ENCODE peak calls at places on chromosome 9, in four cellular contexts. D, R, H and I are unnamed samples.

GRCh38 chr9:1320041-1320440 is 269.9 kb downstream of the DMRT2 start:
- DNase-seq in R (no peak), D (no peak), H (no peak), I (no peak)

GRCh38 chr9:100011062-100011681 is 87.6 kb downstream of the ERP44 start:
- DNase-seq in R (peak; percentile 83), H (peak; percentile 61), D (peak; percentile 29), I (peak; percentile 79)

GRCh38 chr9:100082786-100083185 is 16.0 kb downstream of the ERP44 start:
- DNase-seq in D (peak; percentile 39), H (no peak), R (no peak), I (peak; percentile 78)

GRCh38 chr9:32584784-32585183 is 11.8 kb upstream of the NDUFB6 start:
- DNase-seq in R (no peak), D (no peak), H (no peak), I (no peak)

GRCh38 chr9:16794871-16795639 is 75.4 kb downstream of the BNC2 start:
- DNase-seq in R (no peak), D (no peak), H (no peak), I (peak; percentile 68)

GRCh38 chr9:120950421-120951388 is 24.1 kb upstream of the TRAF1 start:
- DNase-seq in R (no peak), D (no peak), H (no peak), I (no peak)

GRCh38 chr9:109411818-109412352 is 86.2 kb downstream of the PTPN3 start:
- DNase-seq in D (no peak), H (peak; percentile 51), R (peak; percentile 62), I (peak; percentile 81)

GRCh38 chr9:129624947-129625346 is 1.0 kb upstream of the NTMT1 start:
- DNase-seq in D (peak; percentile 68), H (peak; percentile 73), R (peak; percentile 74), I (no peak)

GRCh38 chr9:31347082-31347617 is 1037.3 kb upstream of the ACO1 start:
- DNase-seq in D (peak; percentile 5), R (peak; percentile 41), H (peak; percentile 85), I (peak; percentile 3)

GRCh38 chr9:125674981-125675973 is 31.7 kb downstream of the MAPKAP1 start:
- DNase-seq in D (peak; percentile 65), H (no peak), R (no peak), I (peak; percentile 77)

GRCh38 chr9:23145467-23145866 is 680.6 kb downstream of the ELAVL2 start:
- DNase-seq in R (no peak), H (no peak), D (no peak), I (no peak)

GRCh38 chr9:19198406-19198805 is 32.1 kb upstream of the DENND4C start:
- DNase-seq in R (no peak), H (no peak), D (no peak), I (no peak)

GRCh38 chr9:129496187-129497063 is 124.5 kb downstream of the C9orf50 start:
- DNase-seq in R (no peak), D (peak; percentile 78), H (peak; percentile 21), I (peak; percentile 96)

GRCh38 chr9:22395585-22396205 is 50.9 kb upstream of the DMRTA1 start:
- DNase-seq in D (peak; percentile 57), H (no peak), R (no peak), I (peak; percentile 83)

DNA sequence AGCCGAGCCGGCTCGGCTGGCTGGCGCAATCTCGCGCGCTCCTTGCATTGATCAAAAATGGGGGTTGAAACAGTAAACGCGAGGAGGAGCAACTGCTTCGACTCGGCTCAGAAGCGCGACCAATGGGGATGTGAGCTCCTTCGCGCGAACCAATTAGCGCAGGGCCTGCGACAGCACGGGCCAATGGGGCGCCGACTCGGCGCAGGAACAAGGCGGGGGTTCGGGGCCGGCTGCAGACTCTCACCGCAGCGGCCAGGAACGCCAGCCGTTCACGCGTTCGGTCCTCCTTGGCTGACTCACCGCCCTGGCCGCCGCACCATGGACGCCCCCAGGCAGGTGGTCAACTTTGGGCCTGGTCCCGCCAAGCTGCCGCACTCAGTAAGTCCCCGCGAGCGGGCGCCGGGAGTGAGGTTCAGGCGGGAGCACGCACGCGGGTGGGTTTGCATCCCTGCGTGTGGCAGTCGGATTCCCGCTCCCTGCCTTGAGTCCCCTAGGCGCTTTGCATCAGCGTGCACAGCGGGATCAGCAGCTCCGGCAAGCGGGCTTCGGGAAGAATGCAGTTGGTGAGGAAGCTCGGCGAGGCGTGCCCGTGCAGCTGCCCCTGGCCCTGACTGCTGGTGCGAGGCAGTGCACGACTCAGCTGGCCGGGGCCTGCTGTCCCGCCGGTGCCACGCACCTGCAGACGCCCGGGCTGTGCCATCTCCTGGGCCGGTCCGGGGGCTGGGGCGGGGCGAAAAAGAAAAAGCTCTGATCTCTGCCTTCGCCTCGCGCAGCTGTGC is at the start of gene PSAT1:
- DNase-seq in H (peak; percentile 98), R (peak; percentile 97), D (peak; percentile 96), I (peak; percentile 98)
- H3K79me2 ChIP-seq in H (peaks cover 33% of the 10 kb centered on the region), R (peaks cover 31% of the 10 kb centered on the region), D (peaks cover 27% of the 10 kb centered on the region), I (no peaks in the 10 kb centered on the region)

GRCh38 chr9:33776578-33776977 is 18.8 kb upstream of the PRSS3 start:
- DNase-seq in H (no peak), D (no peak), R (no peak), I (no peak)

GRCh38 chr9:33782395-33783152 is 12.8 kb upstream of the PRSS3 start:
- DNase-seq in D (no peak), H (no peak), R (no peak), I (peak; percentile 82)

GRCh38 chr9:33781736-33782135 is 13.6 kb upstream of the PRSS3 start:
- DNase-seq in D (no peak), H (no peak), R (no peak), I (no peak)

DNA sequence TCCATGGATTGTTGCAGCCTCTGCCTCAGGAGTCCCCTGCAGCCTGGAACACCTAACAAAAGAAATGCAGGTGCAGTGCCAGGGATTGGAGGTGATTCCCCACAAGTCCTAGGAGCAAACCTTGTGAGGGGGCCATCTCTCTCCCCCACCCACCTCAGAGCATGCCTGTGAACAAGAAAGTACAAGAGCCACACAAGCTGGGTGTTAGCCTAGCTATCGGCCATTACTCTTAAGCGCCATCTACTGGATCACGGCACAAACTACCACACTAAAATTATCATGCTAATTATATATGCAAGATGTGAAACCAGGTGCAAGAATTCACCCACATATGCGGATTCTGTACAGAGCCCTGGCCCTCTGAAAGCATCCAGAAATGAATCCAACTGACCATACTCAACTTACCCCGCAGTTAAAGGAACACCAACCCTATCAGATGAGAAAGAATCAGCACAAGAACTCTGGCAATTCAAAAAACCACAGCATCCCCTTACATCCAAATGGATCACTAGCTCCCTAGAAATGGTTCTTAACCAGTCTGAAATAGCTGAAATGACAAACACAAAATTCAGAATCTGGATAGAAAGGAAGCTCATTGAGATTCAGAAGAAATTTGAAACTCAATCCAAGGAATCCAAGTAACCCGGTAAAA is 16.5 kb upstream of the PRSS3 start:
- DNase-seq in D (peak; percentile 55), H (peak; percentile 75), R (peak; percentile 88), I (peak; percentile 60)
- H3K79me2 ChIP-seq in D (no peaks in the 10 kb centered on the region), H (no peaks in the 10 kb centered on the region), R (no peaks in the 10 kb centered on the region), I (no peaks in the 10 kb centered on the region)

GRCh38 chr9:117365438-117365837 is 49.4 kb downstream of the ASTN2 start:
- DNase-seq in D (no peak), R (no peak), H (no peak), I (no peak)
- H3K79me2 ChIP-seq in D (no peaks in the 10 kb centered on the region), R (no peaks in the 10 kb centered on the region), H (no peaks in the 10 kb centered on the region), I (no peaks in the 10 kb centered on the region)

DNA sequence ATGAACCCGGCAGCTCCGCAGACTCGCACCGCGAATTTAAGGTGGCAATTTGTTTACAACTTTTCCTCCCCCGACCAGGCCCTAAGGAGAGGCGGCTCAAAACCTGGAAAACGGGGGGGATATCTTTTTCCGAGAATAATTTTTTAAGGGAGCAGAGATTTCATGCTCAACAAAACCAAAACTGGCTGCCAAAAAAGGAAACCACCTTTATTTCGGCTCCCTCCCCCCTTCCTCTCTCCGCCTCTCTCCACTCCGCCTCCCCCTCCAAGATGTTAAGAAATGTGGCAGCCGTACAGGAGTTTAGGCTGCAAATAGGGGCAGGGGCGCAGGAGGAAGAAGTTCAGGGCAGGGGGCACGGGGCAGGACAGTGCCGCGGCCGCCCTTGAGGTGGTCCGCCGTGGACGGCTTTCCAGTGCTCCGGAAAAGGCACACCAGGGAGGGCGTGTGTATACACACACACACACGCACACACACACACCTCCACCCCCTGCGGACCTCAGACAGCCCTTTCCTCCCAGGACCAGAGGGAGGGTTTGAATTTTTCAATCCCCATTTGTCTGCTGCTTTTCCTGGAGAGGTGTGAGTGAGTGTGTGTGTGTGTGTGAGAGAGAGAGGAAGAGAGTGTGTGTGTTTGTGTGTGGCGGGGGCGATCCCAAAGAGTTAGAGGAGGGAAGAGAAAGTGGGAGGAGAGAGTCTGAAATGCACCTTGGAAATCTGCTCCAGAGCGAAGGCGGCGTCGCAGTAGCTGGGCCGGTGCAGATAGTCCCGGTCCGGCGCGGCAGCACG is 9.1 kb downstream of the PTCH1 start:
- DNase-seq in D (peak; percentile 81), H (peak; percentile 61), R (peak; percentile 74), I (peak; percentile 77)
- H3K79me2 ChIP-seq in D (peaks cover 14% of the 10 kb centered on the region), H (peaks cover 56% of the 10 kb centered on the region), R (no peaks in the 10 kb centered on the region), I (peaks cover 5% of the 10 kb centered on the region)

DNA sequence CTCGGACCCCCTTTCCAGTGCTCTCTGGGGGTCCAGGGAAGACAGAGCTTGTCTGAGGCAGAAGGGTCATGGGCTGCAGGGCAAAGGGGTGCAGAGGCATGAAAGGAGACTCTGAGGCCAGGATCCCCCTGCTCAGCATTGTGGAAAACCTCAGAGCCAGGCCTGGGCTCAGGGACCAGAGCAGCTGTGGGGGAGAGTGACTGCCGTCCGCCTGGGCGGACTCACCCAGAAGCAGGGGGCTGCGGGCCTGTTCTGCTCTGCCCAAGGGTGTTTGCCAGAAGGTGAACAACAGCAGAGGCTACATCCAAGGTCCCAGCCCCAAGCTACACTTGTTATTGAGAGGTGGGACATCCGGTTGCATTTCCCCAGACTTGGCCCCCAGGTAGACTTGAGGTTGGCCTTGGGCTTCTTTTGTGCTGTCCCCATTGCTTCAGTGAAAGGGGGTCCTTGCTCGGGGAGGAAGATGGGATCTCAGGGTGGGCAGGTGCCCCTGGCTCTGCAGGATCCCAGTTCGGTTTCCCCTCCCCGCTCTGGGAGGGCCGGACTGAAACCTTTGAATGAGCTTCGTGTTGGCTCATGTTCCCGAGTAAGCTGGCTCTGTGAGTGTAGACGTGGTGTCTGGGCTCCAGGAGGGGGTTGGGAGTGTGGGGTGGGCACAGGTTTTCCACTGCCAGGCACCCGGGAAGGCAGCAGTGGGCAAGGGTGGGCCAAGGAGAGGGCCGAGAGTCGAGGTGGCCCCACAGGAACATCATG is 92.1 kb downstream of the COL5A1 start:
- DNase-seq in D (no peak), R (no peak), H (no peak), I (no peak)
- H3K79me2 ChIP-seq in D (no peaks in the 10 kb centered on the region), R (no peaks in the 10 kb centered on the region), H (no peaks in the 10 kb centered on the region), I (no peaks in the 10 kb centered on the region)